ENCODE peak calls at places on chromosomes 3 and 15, in six cellular contexts. One of them, this sample, is unnamed.

GRCh38 chr3:53702776-53703175 is 143.4 kb downstream of the CHDH start:
- DNase-seq in A549: no peak
- DNase-seq in testis: no peak
- DNase-seq in heart left ventricle: no peak
- DNase-seq in body of pancreas: no peak
- DNase-seq in adrenal gland: no peak
- DNase-seq in this sample: no peak

GRCh38 chr3:134326760-134327593 is 47.3 kb downstream of the AMOTL2 start:
- DNase-seq in A549: peak
- DNase-seq in testis: peak
- DNase-seq in body of pancreas: peak
- DNase-seq in adrenal gland: peak
- DNase-seq in heart left ventricle: no peak
- DNase-seq in this sample: peak

GRCh38 chr3:128348805-128349531 is 117.7 kb downstream of the DNAJB8 start:
- DNase-seq in A549: no peak
- DNase-seq in body of pancreas: peak
- DNase-seq in adrenal gland: no peak
- DNase-seq in testis: no peak
- DNase-seq in heart left ventricle: no peak
- DNase-seq in this sample: peak

GRCh38 chr15:40958146-40958545 is 4.9 kb downstream of the CHAC1 start:
- DNase-seq in heart left ventricle: no peak
- DNase-seq in A549: no peak
- DNase-seq in testis: no peak
- DNase-seq in body of pancreas: no peak
- DNase-seq in adrenal gland: no peak
- DNase-seq in this sample: no peak

GRCh38 chr3:186476044-186476468 is 68.1 kb downstream of the CRYGS start:
- DNase-seq in adrenal gland: no peak
- DNase-seq in heart left ventricle: no peak
- DNase-seq in testis: no peak
- DNase-seq in A549: no peak
- DNase-seq in body of pancreas: peak
- DNase-seq in this sample: no peak

GRCh38 chr15:85318048-85318731 is 62.2 kb upstream of the AKAP13 start:
- DNase-seq in adrenal gland: no peak
- DNase-seq in body of pancreas: no peak
- DNase-seq in heart left ventricle: no peak
- DNase-seq in testis: no peak
- DNase-seq in A549: peak
- DNase-seq in this sample: peak

GRCh38 chr15:81108427-81108826 is 25.6 kb upstream of the CFAP161 start:
- DNase-seq in testis: no peak
- DNase-seq in adrenal gland: no peak
- DNase-seq in heart left ventricle: no peak
- DNase-seq in A549: peak
- DNase-seq in body of pancreas: no peak
- DNase-seq in this sample: peak

GRCh38 chr3:194328080-194328571 is 23.0 kb downstream of the CPN2 start:
- DNase-seq in heart left ventricle: no peak
- DNase-seq in body of pancreas: no peak
- DNase-seq in A549: peak
- DNase-seq in adrenal gland: no peak
- DNase-seq in testis: no peak
- DNase-seq in this sample: no peak

GRCh38 chr3:61824553-61825135 is 263.3 kb downstream of the PTPRG start:
- DNase-seq in heart left ventricle: no peak
- DNase-seq in adrenal gland: no peak
- DNase-seq in body of pancreas: no peak
- DNase-seq in A549: no peak
- DNase-seq in testis: no peak
- DNase-seq in this sample: peak

GRCh38 chr3:61315874-61316273 is 64.6 kb upstream of the FHIT start:
- DNase-seq in body of pancreas: peak
- DNase-seq in A549: no peak
- DNase-seq in adrenal gland: peak
- DNase-seq in heart left ventricle: no peak
- DNase-seq in testis: peak
- DNase-seq in this sample: no peak

GRCh38 chr3:12154151-12154550 is 4.6 kb downstream of the TIMP4 start:
- DNase-seq in testis: no peak
- DNase-seq in body of pancreas: no peak
- DNase-seq in adrenal gland: peak
- DNase-seq in heart left ventricle: no peak
- DNase-seq in A549: no peak
- DNase-seq in this sample: no peak

GRCh38 chr3:120498947-120499346 is 48.2 kb upstream of the FSTL1 start:
- DNase-seq in A549: peak
- DNase-seq in testis: peak
- DNase-seq in body of pancreas: peak
- DNase-seq in heart left ventricle: no peak
- DNase-seq in adrenal gland: peak
- DNase-seq in this sample: peak

GRCh38 chr3:151468284-151468917 is 7.5 kb upstream of the IGSF10 start:
- DNase-seq in testis: peak
- DNase-seq in body of pancreas: peak
- DNase-seq in adrenal gland: peak
- DNase-seq in heart left ventricle: no peak
- DNase-seq in A549: peak
- DNase-seq in this sample: peak

GRCh38 chr3:48157215-48157840 is 30.9 kb downstream of the CDC25A start:
- DNase-seq in A549: peak
- DNase-seq in testis: no peak
- DNase-seq in heart left ventricle: no peak
- DNase-seq in body of pancreas: no peak
- DNase-seq in adrenal gland: no peak
- DNase-seq in this sample: no peak

GRCh38 chr15:98668566-98669308 is 20.4 kb downstream of the IGF1R start:
- DNase-seq in body of pancreas: no peak
- DNase-seq in A549: no peak
- DNase-seq in adrenal gland: no peak
- DNase-seq in testis: peak
- DNase-seq in heart left ventricle: no peak
- DNase-seq in this sample: peak

GRCh38 chr3:101903426-101903825 is 54.1 kb downstream of the NFKBIZ start:
- DNase-seq in body of pancreas: no peak
- DNase-seq in A549: no peak
- DNase-seq in testis: no peak
- DNase-seq in heart left ventricle: no peak
- DNase-seq in adrenal gland: no peak
- DNase-seq in this sample: no peak

GRCh38 chr15:58559904-58560588 is 128.3 kb downstream of the LIPC start:
- DNase-seq in testis: no peak
- DNase-seq in heart left ventricle: no peak
- DNase-seq in A549: no peak
- DNase-seq in adrenal gland: no peak
- DNase-seq in body of pancreas: no peak
- DNase-seq in this sample: no peak

GRCh38 chr3:190543656-190544055 is 29.8 kb downstream of the IL1RAP start:
- DNase-seq in adrenal gland: no peak
- DNase-seq in heart left ventricle: no peak
- DNase-seq in body of pancreas: no peak
- DNase-seq in testis: no peak
- DNase-seq in A549: no peak
- DNase-seq in this sample: no peak

GRCh38 chr15:88658972-88659931 is 20.4 kb downstream of the ISG20 start:
- DNase-seq in adrenal gland: no peak
- DNase-seq in A549: no peak
- DNase-seq in heart left ventricle: no peak
- DNase-seq in body of pancreas: no peak
- DNase-seq in testis: peak
- DNase-seq in this sample: peak

GRCh38 chr3:52381623-52382022 is 63.3 kb downstream of the SEMA3G start:
- DNase-seq in heart left ventricle: no peak
- DNase-seq in A549: no peak
- DNase-seq in adrenal gland: no peak
- DNase-seq in body of pancreas: no peak
- DNase-seq in testis: no peak
- DNase-seq in this sample: no peak

GRCh38 chr3:142844339-142844977 is 44.4 kb downstream of the PCOLCE2 start:
- DNase-seq in testis: no peak
- DNase-seq in heart left ventricle: no peak
- DNase-seq in adrenal gland: no peak
- DNase-seq in body of pancreas: no peak
- DNase-seq in A549: peak
- DNase-seq in this sample: peak

GRCh38 chr3:172300862-172301261 is 147.4 kb downstream of the GHSR start:
- DNase-seq in adrenal gland: no peak
- DNase-seq in body of pancreas: no peak
- DNase-seq in testis: no peak
- DNase-seq in A549: no peak
- DNase-seq in heart left ventricle: no peak
- DNase-seq in this sample: no peak

GRCh38 chr3:129661766-129662165 is 55.3 kb upstream of the PLXND1 start:
- DNase-seq in testis: no peak
- DNase-seq in adrenal gland: no peak
- DNase-seq in heart left ventricle: no peak
- DNase-seq in body of pancreas: no peak
- DNase-seq in A549: no peak
- DNase-seq in this sample: no peak
- H3K27ac ChIP-seq in testis: peak
- H3K27ac ChIP-seq in adrenal gland: no peak
- H3K27ac ChIP-seq in heart left ventricle: peak
- H3K27ac ChIP-seq in body of pancreas: no peak
- H3K27ac ChIP-seq in A549: peak
- H3K27ac ChIP-seq in this sample: no peak

GRCh38 chr3:138468886-138469285 is 34.5 kb downstream of the ESYT3 start:
- DNase-seq in adrenal gland: no peak
- DNase-seq in A549: no peak
- DNase-seq in testis: no peak
- DNase-seq in body of pancreas: no peak
- DNase-seq in heart left ventricle: no peak
- DNase-seq in this sample: no peak
- H3K4me3 ChIP-seq in adrenal gland: no peak
- H3K4me3 ChIP-seq in A549: no peak
- H3K4me3 ChIP-seq in testis: no peak
- H3K4me3 ChIP-seq in body of pancreas: no peak
- H3K4me3 ChIP-seq in heart left ventricle: no peak
- H3K4me3 ChIP-seq in this sample: no peak

GRCh38 chr3:9812870-9813483 is 2.9 kb downstream of the TTLL3 start:
- DNase-seq in body of pancreas: no peak
- DNase-seq in testis: no peak
- DNase-seq in A549: no peak
- DNase-seq in heart left ventricle: no peak
- DNase-seq in adrenal gland: no peak
- DNase-seq in this sample: no peak
- TF ChIP-seq POLR2A in body of pancreas: no peak
- TF ChIP-seq POLR2A in testis: no peak
- TF ChIP-seq POLR2A in A549: no peak
- TF ChIP-seq POLR2A in heart left ventricle: no peak
- TF ChIP-seq POLR2A in adrenal gland: no peak
- TF ChIP-seq POLR2A in this sample: no peak

DNA sequence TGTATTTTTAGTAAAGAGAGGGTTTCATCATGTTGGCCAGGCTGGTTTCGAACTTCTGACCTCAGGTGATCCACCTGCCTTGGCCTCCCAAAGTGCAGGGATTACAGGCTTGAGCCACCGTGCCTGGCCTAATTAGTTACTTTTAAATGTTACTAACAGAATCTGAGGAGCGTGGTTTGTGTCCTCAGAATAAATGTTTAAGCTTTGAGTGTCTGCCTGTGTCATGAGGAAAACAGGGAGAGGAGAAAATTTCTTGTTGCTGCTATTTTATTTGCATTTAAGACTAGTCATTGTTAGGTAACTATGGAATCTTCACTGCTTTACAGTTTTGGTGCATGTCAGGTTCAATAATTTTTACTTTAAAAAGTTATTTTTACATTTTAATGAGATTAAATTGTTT is 68.8 kb downstream of the TCF12 start:
- DNase-seq in heart left ventricle: no peak
- DNase-seq in body of pancreas: no peak
- DNase-seq in testis: no peak
- DNase-seq in adrenal gland: no peak
- DNase-seq in A549: no peak
- DNase-seq in this sample: no peak
- H3K27ac ChIP-seq in heart left ventricle: no peak
- H3K27ac ChIP-seq in body of pancreas: no peak
- H3K27ac ChIP-seq in testis: no peak
- H3K27ac ChIP-seq in adrenal gland: no peak
- H3K27ac ChIP-seq in A549: no peak
- H3K27ac ChIP-seq in this sample: no peak

DNA sequence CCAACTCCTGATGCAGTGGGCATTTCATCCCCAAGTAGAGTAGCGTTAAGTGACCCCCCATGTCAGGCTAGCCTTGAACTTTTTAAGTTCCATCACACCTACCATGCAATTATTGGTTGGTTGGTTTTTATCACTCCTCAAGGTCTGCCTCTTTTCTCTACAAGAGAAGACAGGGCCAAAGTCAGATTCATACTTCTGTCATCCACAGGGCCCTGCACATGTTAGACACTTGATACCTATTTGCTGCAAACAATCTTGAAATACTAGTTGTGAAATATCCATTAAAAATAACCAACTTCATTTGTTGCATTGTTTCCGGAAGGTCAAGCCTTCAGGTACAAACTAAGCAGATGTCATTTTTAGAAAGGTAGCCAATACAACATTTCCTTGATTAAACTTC is 1.2 kb downstream of the CMSS1 start:
- DNase-seq in body of pancreas: no peak
- DNase-seq in heart left ventricle: no peak
- DNase-seq in adrenal gland: no peak
- DNase-seq in testis: no peak
- DNase-seq in A549: no peak
- DNase-seq in this sample: no peak
- H3K4me3 ChIP-seq in body of pancreas: no peak
- H3K4me3 ChIP-seq in heart left ventricle: peak
- H3K4me3 ChIP-seq in adrenal gland: no peak
- H3K4me3 ChIP-seq in testis: no peak
- H3K4me3 ChIP-seq in A549: peak
- H3K4me3 ChIP-seq in this sample: no peak

GRCh38 chr3:99817437-99818240 is at the start of gene CMSS1:
- DNase-seq in A549: peak
- DNase-seq in adrenal gland: peak
- DNase-seq in testis: peak
- DNase-seq in heart left ventricle: peak
- DNase-seq in body of pancreas: peak
- DNase-seq in this sample: peak
- TF ChIP-seq POLR2A in A549: peak
- TF ChIP-seq POLR2A in adrenal gland: peak
- TF ChIP-seq POLR2A in testis: no peak
- TF ChIP-seq POLR2A in heart left ventricle: peak
- TF ChIP-seq POLR2A in body of pancreas: peak
- TF ChIP-seq POLR2A in this sample: peak

DNA sequence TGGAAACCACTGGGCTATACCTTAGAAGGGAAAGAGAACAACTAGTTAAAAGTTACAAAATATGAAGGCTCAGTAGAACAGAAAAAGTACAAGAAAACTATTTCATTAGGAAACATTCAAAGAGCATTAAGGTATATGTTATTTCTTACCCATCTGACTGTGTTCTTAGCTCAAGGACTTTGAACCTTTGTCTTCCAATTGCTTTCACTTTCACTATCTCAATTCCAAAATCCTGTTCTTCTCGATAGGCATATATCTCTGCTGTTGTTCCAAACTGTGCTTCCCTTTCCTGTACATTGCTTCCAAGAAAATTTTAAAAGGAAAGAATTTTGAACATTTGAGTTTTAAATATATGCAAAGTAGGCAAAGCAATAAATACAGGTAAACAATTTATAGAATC is 6.9 kb downstream of the CRBN start:
- DNase-seq in A549: no peak
- DNase-seq in adrenal gland: no peak
- DNase-seq in body of pancreas: no peak
- DNase-seq in heart left ventricle: no peak
- DNase-seq in testis: no peak
- DNase-seq in this sample: peak
- H3K27ac ChIP-seq in A549: no peak
- H3K27ac ChIP-seq in adrenal gland: peak
- H3K27ac ChIP-seq in body of pancreas: no peak
- H3K27ac ChIP-seq in heart left ventricle: peak
- H3K27ac ChIP-seq in testis: no peak
- H3K27ac ChIP-seq in this sample: peak

This sample was measured in endothelial cell of umbilical vein.